ENCODE peak calls at places on chromosome 21, in four cellular contexts. One of them, this sample, is unnamed.

GRCh38 chr21:16211339-16212303 is 481.8 kb downstream of the USP25 start:
- DNase-seq in GM23248: peak
- DNase-seq in GM23338: no peak
- DNase-seq in neural progenitor cell: no peak
- DNase-seq in this sample: no peak

GRCh38 chr21:42880352-42880751 is 1.0 kb upstream of the WDR4 start:
- DNase-seq in GM23248: peak
- DNase-seq in GM23338: no peak
- DNase-seq in neural progenitor cell: no peak
- DNase-seq in this sample: no peak

GRCh38 chr21:37264808-37265207 is 2.3 kb downstream of the VPS26C start:
- DNase-seq in GM23248: peak
- DNase-seq in GM23338: no peak
- DNase-seq in neural progenitor cell: no peak
- DNase-seq in this sample: no peak

GRCh38 chr21:46226920-46227599 is 1.5 kb downstream of the LSS start:
- DNase-seq in GM23248: peak
- DNase-seq in GM23338: no peak
- DNase-seq in neural progenitor cell: no peak
- DNase-seq in this sample: peak

GRCh38 chr21:17045214-17045835 is 467.5 kb upstream of the CXADR start:
- DNase-seq in GM23248: peak
- DNase-seq in GM23338: peak
- DNase-seq in neural progenitor cell: no peak
- DNase-seq in this sample: peak

GRCh38 chr21:37452222-37452621 is 85.6 kb downstream of the DYRK1A start:
- DNase-seq in GM23248: peak
- DNase-seq in GM23338: no peak
- DNase-seq in neural progenitor cell: no peak
- DNase-seq in this sample: no peak

GRCh38 chr21:43719748-43720538 is 1.0 kb downstream of the PDXK start:
- DNase-seq in GM23248: peak
- DNase-seq in GM23338: no peak
- DNase-seq in neural progenitor cell: peak
- DNase-seq in this sample: peak

GRCh38 chr21:27314096-27314495 is 347.2 kb upstream of the ADAMTS5 start:
- DNase-seq in GM23248: no peak
- DNase-seq in GM23338: no peak
- DNase-seq in neural progenitor cell: no peak
- DNase-seq in this sample: no peak

GRCh38 chr21:46078322-46078981 is 19.5 kb upstream of the COL6A2 start:
- DNase-seq in GM23248: peak
- DNase-seq in GM23338: no peak
- DNase-seq in neural progenitor cell: no peak
- DNase-seq in this sample: no peak

GRCh38 chr21:45117314-45117713 is 42.9 kb downstream of the ADARB1 start:
- DNase-seq in GM23248: no peak
- DNase-seq in GM23338: no peak
- DNase-seq in neural progenitor cell: no peak
- DNase-seq in this sample: no peak

GRCh38 chr21:44897326-44898010 is 23.2 kb downstream of the ITGB2 start:
- DNase-seq in GM23248: no peak
- DNase-seq in GM23338: no peak
- DNase-seq in neural progenitor cell: peak
- DNase-seq in this sample: no peak

GRCh38 chr21:43928230-43928607 is 63.2 kb downstream of the AGPAT3 start:
- DNase-seq in GM23248: no peak
- DNase-seq in GM23338: no peak
- DNase-seq in neural progenitor cell: no peak
- DNase-seq in this sample: no peak

GRCh38 chr21:40377135-40377534 is 469.8 kb downstream of the DSCAM start:
- DNase-seq in GM23248: no peak
- DNase-seq in GM23338: no peak
- DNase-seq in neural progenitor cell: no peak
- DNase-seq in this sample: no peak

GRCh38 chr21:28554660-28555475 is 437.8 kb downstream of the LTN1 start:
- DNase-seq in GM23248: peak
- DNase-seq in GM23338: peak
- DNase-seq in neural progenitor cell: peak
- DNase-seq in this sample: no peak

GRCh38 chr21:33212159-33212851 is 17.4 kb upstream of the IFNAR2 start:
- DNase-seq in GM23248: peak
- DNase-seq in GM23338: no peak
- DNase-seq in neural progenitor cell: no peak
- DNase-seq in this sample: peak

GRCh38 chr21:45550552-45551210 is 8.4 kb upstream of the SLC19A1 start:
- DNase-seq in GM23248: no peak
- DNase-seq in GM23338: no peak
- DNase-seq in neural progenitor cell: no peak
- DNase-seq in this sample: no peak

GRCh38 chr21:46079357-46080170 is 18.3 kb upstream of the COL6A2 start:
- DNase-seq in GM23248: peak
- DNase-seq in GM23338: no peak
- DNase-seq in neural progenitor cell: no peak
- DNase-seq in this sample: no peak

GRCh38 chr21:43866659-43867331 is 1.8 kb downstream of the AGPAT3 start:
- DNase-seq in GM23248: no peak
- DNase-seq in GM23338: no peak
- DNase-seq in neural progenitor cell: no peak
- DNase-seq in this sample: peak

GRCh38 chr21:45156459-45156858 is 82.1 kb downstream of the ADARB1 start:
- DNase-seq in GM23248: no peak
- DNase-seq in GM23338: no peak
- DNase-seq in neural progenitor cell: no peak
- DNase-seq in this sample: no peak

GRCh38 chr21:43921602-43921978 is 56.6 kb downstream of the AGPAT3 start:
- DNase-seq in GM23248: no peak
- DNase-seq in GM23338: peak
- DNase-seq in neural progenitor cell: peak
- DNase-seq in this sample: no peak

GRCh38 chr21:25859264-25859931 is 124.6 kb downstream of the GABPA start:
- DNase-seq in GM23248: no peak
- DNase-seq in GM23338: no peak
- DNase-seq in neural progenitor cell: no peak
- DNase-seq in this sample: no peak

GRCh38 chr21:36647279-36648093 is 51.4 kb upstream of the SIM2 start:
- DNase-seq in GM23248: no peak
- DNase-seq in GM23338: peak
- DNase-seq in neural progenitor cell: peak
- DNase-seq in this sample: no peak

DNA sequence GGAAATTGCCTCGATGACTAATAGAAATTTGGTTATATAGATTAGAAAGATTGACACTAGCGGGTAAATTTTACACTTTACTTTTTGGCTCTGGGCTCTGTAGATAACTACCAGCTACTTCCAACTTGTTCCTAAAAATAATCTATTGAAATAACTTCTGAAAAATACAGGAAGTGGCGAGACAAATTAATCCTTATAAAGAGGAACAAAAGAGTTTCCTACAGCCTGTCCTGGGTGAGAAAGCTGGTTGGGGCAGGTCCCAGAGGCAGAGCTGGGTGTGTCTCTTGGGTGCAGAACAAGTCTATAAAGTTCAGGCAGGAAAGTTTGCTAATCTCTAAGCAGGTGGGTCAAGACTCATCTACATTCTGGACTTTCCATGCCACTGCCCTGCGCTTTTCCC is 69.9 kb upstream of the NRIP1 start:
- DNase-seq in GM23248: no peak
- DNase-seq in GM23338: no peak
- DNase-seq in neural progenitor cell: no peak
- DNase-seq in this sample: no peak
- H3K4me2 ChIP-seq in GM23248: no peak
- H3K4me2 ChIP-seq in GM23338: no peak
- H3K4me2 ChIP-seq in neural progenitor cell: no peak
- H3K4me2 ChIP-seq in this sample: no peak

GRCh38 chr21:34880401-34880800 is 168.7 kb downstream of the RUNX1 start:
- DNase-seq in GM23248: no peak
- DNase-seq in GM23338: no peak
- DNase-seq in neural progenitor cell: no peak
- DNase-seq in this sample: no peak

GRCh38 chr21:34878501-34878900 is 170.6 kb downstream of the RUNX1 start:
- DNase-seq in GM23248: peak
- DNase-seq in GM23338: no peak
- DNase-seq in neural progenitor cell: no peak
- DNase-seq in this sample: no peak

GRCh38 chr21:34877485-34878128 is 171.5 kb downstream of the RUNX1 start:
- DNase-seq in GM23248: no peak
- DNase-seq in GM23338: no peak
- DNase-seq in neural progenitor cell: no peak
- DNase-seq in this sample: no peak

GRCh38 chr21:34881421-34881820 is 167.7 kb downstream of the RUNX1 start:
- DNase-seq in GM23248: peak
- DNase-seq in GM23338: no peak
- DNase-seq in neural progenitor cell: no peak
- DNase-seq in this sample: no peak

GRCh38 chr21:34878940-34879339 is 170.2 kb downstream of the RUNX1 start:
- DNase-seq in GM23248: peak
- DNase-seq in GM23338: no peak
- DNase-seq in neural progenitor cell: no peak
- DNase-seq in this sample: no peak
- H3K4me2 ChIP-seq in GM23248: peak
- H3K4me2 ChIP-seq in GM23338: no peak
- H3K4me2 ChIP-seq in neural progenitor cell: no peak
- H3K4me2 ChIP-seq in this sample: no peak

GRCh38 chr21:38631676-38632075 is 133.4 kb upstream of the ERG start:
- DNase-seq in GM23248: peak
- DNase-seq in GM23338: no peak
- DNase-seq in neural progenitor cell: no peak
- DNase-seq in this sample: no peak
- H3K4me2 ChIP-seq in GM23248: peak
- H3K4me2 ChIP-seq in GM23338: no peak
- H3K4me2 ChIP-seq in neural progenitor cell: no peak
- H3K4me2 ChIP-seq in this sample: no peak

DNA sequence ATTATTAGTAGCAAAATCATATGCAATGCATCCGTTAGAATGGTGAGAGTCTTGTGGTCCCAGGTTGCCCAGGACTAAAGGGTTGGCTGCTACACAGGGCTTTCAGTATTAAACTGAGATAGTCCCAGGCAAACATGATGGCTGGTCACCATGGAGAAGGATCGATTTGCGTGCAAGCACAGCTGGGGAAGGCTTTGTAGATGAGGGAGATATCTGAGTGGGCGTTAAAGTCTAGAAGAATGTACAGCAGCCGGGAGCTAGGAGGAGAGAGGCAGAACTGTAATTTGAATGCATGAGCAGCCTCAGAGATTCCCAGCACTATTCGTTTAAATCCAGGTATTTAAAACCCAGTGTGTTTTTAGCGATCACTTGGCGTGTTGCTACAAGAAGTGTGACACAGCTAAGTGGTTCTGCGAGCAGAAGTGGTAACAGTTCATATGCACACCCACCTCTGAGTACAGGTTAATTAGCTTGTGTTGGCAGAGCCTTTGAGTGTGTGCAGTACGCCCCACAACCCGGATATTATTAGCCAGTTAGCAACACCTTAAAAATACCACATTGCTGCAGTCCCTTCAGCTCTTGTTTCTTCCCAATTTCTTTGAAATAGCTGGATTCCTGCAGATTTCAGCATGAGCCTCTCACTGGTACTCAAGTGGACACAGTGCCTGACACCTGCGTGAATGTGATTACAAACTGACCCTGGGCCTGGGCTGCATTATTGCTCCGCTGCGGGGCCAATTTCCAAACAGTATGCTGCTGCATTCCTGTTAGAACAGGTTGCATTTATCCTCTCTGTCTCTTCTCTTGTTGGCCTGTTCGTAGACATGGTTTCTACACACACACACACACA is 67.1 kb upstream of the SCAF4 start:
- DNase-seq in GM23248: no peak
- DNase-seq in GM23338: no peak
- DNase-seq in neural progenitor cell: no peak
- DNase-seq in this sample: no peak
- H3K4me2 ChIP-seq in GM23248: no peak
- H3K4me2 ChIP-seq in GM23338: no peak
- H3K4me2 ChIP-seq in neural progenitor cell: no peak
- H3K4me2 ChIP-seq in this sample: no peak

GRCh38 chr21:41763996-41764395 is 2.9 kb downstream of the RIPK4 start:
- DNase-seq in GM23248: no peak
- DNase-seq in GM23338: no peak
- DNase-seq in neural progenitor cell: no peak
- DNase-seq in this sample: no peak

GRCh38 chr21:41762236-41762635 is 4.6 kb downstream of the RIPK4 start:
- DNase-seq in GM23248: no peak
- DNase-seq in GM23338: peak
- DNase-seq in neural progenitor cell: peak
- DNase-seq in this sample: no peak

GRCh38 chr21:41763398-41763931 is 3.4 kb downstream of the RIPK4 start:
- DNase-seq in GM23248: no peak
- DNase-seq in GM23338: peak
- DNase-seq in neural progenitor cell: peak
- DNase-seq in this sample: no peak

GRCh38 chr21:41761211-41762181 is 5.4 kb downstream of the RIPK4 start:
- DNase-seq in GM23248: peak
- DNase-seq in GM23338: peak
- DNase-seq in neural progenitor cell: peak
- DNase-seq in this sample: no peak

DNA sequence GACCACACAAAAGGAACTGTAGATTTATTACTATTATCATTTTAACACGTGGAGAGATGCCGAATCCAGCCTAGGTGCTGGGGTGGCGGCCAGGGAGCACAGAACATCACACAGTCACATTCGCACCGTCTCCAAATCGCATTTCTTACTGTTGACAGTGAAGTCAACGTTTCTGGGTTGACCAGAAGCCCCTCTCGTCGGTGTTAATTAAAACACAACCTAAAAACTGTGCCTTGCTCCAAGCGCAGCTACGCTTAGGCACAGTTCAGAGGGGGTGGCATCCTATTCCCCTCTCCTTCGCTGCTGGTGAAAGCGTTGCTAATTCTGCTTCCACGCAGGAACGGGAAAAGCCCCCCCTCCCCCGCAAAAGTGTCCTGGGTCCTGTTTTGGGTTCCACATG is 4.1 kb downstream of the RIPK4 start:
- DNase-seq in GM23248: no peak
- DNase-seq in GM23338: no peak
- DNase-seq in neural progenitor cell: peak
- DNase-seq in this sample: no peak
- H3K4me2 ChIP-seq in GM23248: no peak
- H3K4me2 ChIP-seq in GM23338: peak
- H3K4me2 ChIP-seq in neural progenitor cell: peak
- H3K4me2 ChIP-seq in this sample: no peak

This sample was measured in MM.1S.